ENCODE peak calls at places on chromosomes 4 and X, in eight cellular contexts. One of them, this sample, is unnamed.

GRCh38 chr4:105215609-105216313 is 69.1 kb downstream of the TET2 start:
- DNase-seq in retina: no peak
- DNase-seq in smooth muscle cell of the brain vasculature: no peak
- DNase-seq in fibroblast of lung: peak
- DNase-seq in activated T-helper 1 cell treated with anti-CD3 and anti-CD28 coated beads, Interleukin-2, amount 50 U/mL, for 16 hours: no peak
- DNase-seq in non-pigmented ciliary epithelial cell: no peak
- DNase-seq in HL-60: no peak
- DNase-seq in glomerular endothelial cell: no peak
- DNase-seq in this sample: no peak

GRCh38 chrX:151771726-151772125 is 37.2 kb downstream of the CNGA2 start:
- DNase-seq in glomerular endothelial cell: no peak
- DNase-seq in non-pigmented ciliary epithelial cell: no peak
- DNase-seq in retina: no peak
- DNase-seq in activated T-helper 1 cell treated with anti-CD3 and anti-CD28 coated beads, Interleukin-2, amount 50 U/mL, for 16 hours: no peak
- DNase-seq in smooth muscle cell of the brain vasculature: no peak
- DNase-seq in fibroblast of lung: no peak
- DNase-seq in HL-60: no peak
- DNase-seq in this sample: no peak

GRCh38 chr4:4321951-4322688 is 32.1 kb downstream of the ZBTB49 start:
- DNase-seq in activated T-helper 1 cell treated with anti-CD3 and anti-CD28 coated beads, Interleukin-2, amount 50 U/mL, for 16 hours: no peak
- DNase-seq in fibroblast of lung: no peak
- DNase-seq in smooth muscle cell of the brain vasculature: no peak
- DNase-seq in non-pigmented ciliary epithelial cell: no peak
- DNase-seq in HL-60: no peak
- DNase-seq in glomerular endothelial cell: no peak
- DNase-seq in retina: no peak
- DNase-seq in this sample: no peak

GRCh38 chr4:74440356-74440755 is 4.6 kb upstream of the AREG start:
- DNase-seq in glomerular endothelial cell: no peak
- DNase-seq in non-pigmented ciliary epithelial cell: no peak
- DNase-seq in HL-60: no peak
- DNase-seq in fibroblast of lung: no peak
- DNase-seq in activated T-helper 1 cell treated with anti-CD3 and anti-CD28 coated beads, Interleukin-2, amount 50 U/mL, for 16 hours: no peak
- DNase-seq in smooth muscle cell of the brain vasculature: no peak
- DNase-seq in retina: no peak
- DNase-seq in this sample: no peak

GRCh38 chrX:138191998-138192397 is 519.5 kb downstream of the FGF13 start:
- DNase-seq in activated T-helper 1 cell treated with anti-CD3 and anti-CD28 coated beads, Interleukin-2, amount 50 U/mL, for 16 hours: no peak
- DNase-seq in non-pigmented ciliary epithelial cell: no peak
- DNase-seq in HL-60: peak
- DNase-seq in fibroblast of lung: peak
- DNase-seq in retina: peak
- DNase-seq in smooth muscle cell of the brain vasculature: no peak
- DNase-seq in glomerular endothelial cell: no peak
- DNase-seq in this sample: no peak

GRCh38 chr4:132767901-132768300 is 381.2 kb upstream of the PCDH10 start:
- DNase-seq in activated T-helper 1 cell treated with anti-CD3 and anti-CD28 coated beads, Interleukin-2, amount 50 U/mL, for 16 hours: no peak
- DNase-seq in non-pigmented ciliary epithelial cell: no peak
- DNase-seq in glomerular endothelial cell: no peak
- DNase-seq in smooth muscle cell of the brain vasculature: no peak
- DNase-seq in HL-60: no peak
- DNase-seq in fibroblast of lung: no peak
- DNase-seq in retina: no peak
- DNase-seq in this sample: peak

GRCh38 chr4:60805500-60806313 is 394.4 kb upstream of the ADGRL3 start:
- DNase-seq in smooth muscle cell of the brain vasculature: peak
- DNase-seq in activated T-helper 1 cell treated with anti-CD3 and anti-CD28 coated beads, Interleukin-2, amount 50 U/mL, for 16 hours: no peak
- DNase-seq in glomerular endothelial cell: no peak
- DNase-seq in fibroblast of lung: peak
- DNase-seq in non-pigmented ciliary epithelial cell: peak
- DNase-seq in retina: peak
- DNase-seq in HL-60: peak
- DNase-seq in this sample: peak

GRCh38 chrX:13690836-13691235 is 1.9 kb downstream of the RAB9A start:
- DNase-seq in glomerular endothelial cell: no peak
- DNase-seq in smooth muscle cell of the brain vasculature: no peak
- DNase-seq in activated T-helper 1 cell treated with anti-CD3 and anti-CD28 coated beads, Interleukin-2, amount 50 U/mL, for 16 hours: no peak
- DNase-seq in retina: no peak
- DNase-seq in fibroblast of lung: no peak
- DNase-seq in HL-60: no peak
- DNase-seq in non-pigmented ciliary epithelial cell: no peak
- DNase-seq in this sample: no peak

GRCh38 chr4:95431678-95432077 is 117.1 kb downstream of the UNC5C start:
- DNase-seq in fibroblast of lung: peak
- DNase-seq in activated T-helper 1 cell treated with anti-CD3 and anti-CD28 coated beads, Interleukin-2, amount 50 U/mL, for 16 hours: no peak
- DNase-seq in retina: no peak
- DNase-seq in glomerular endothelial cell: no peak
- DNase-seq in smooth muscle cell of the brain vasculature: no peak
- DNase-seq in HL-60: no peak
- DNase-seq in non-pigmented ciliary epithelial cell: no peak
- DNase-seq in this sample: no peak

GRCh38 chr4:88779431-88779830 is 81.8 kb upstream of the NAP1L5 start:
- DNase-seq in smooth muscle cell of the brain vasculature: no peak
- DNase-seq in activated T-helper 1 cell treated with anti-CD3 and anti-CD28 coated beads, Interleukin-2, amount 50 U/mL, for 16 hours: no peak
- DNase-seq in fibroblast of lung: peak
- DNase-seq in retina: no peak
- DNase-seq in non-pigmented ciliary epithelial cell: peak
- DNase-seq in glomerular endothelial cell: peak
- DNase-seq in HL-60: no peak
- DNase-seq in this sample: peak

GRCh38 chrX:145213504-145213903 is 33.8 kb upstream of the SPANXN1 start:
- DNase-seq in non-pigmented ciliary epithelial cell: no peak
- DNase-seq in smooth muscle cell of the brain vasculature: no peak
- DNase-seq in fibroblast of lung: no peak
- DNase-seq in retina: no peak
- DNase-seq in glomerular endothelial cell: no peak
- DNase-seq in activated T-helper 1 cell treated with anti-CD3 and anti-CD28 coated beads, Interleukin-2, amount 50 U/mL, for 16 hours: no peak
- DNase-seq in HL-60: peak
- DNase-seq in this sample: peak

GRCh38 chr4:121192500-121192899 is 28.4 kb upstream of the TNIP3 start:
- DNase-seq in retina: peak
- DNase-seq in smooth muscle cell of the brain vasculature: peak
- DNase-seq in HL-60: peak
- DNase-seq in activated T-helper 1 cell treated with anti-CD3 and anti-CD28 coated beads, Interleukin-2, amount 50 U/mL, for 16 hours: no peak
- DNase-seq in fibroblast of lung: peak
- DNase-seq in glomerular endothelial cell: peak
- DNase-seq in non-pigmented ciliary epithelial cell: peak
- DNase-seq in this sample: no peak

GRCh38 chr4:146453192-146453591 is 68.5 kb downstream of the SLC10A7 start:
- DNase-seq in retina: no peak
- DNase-seq in glomerular endothelial cell: no peak
- DNase-seq in non-pigmented ciliary epithelial cell: no peak
- DNase-seq in fibroblast of lung: no peak
- DNase-seq in smooth muscle cell of the brain vasculature: no peak
- DNase-seq in activated T-helper 1 cell treated with anti-CD3 and anti-CD28 coated beads, Interleukin-2, amount 50 U/mL, for 16 hours: no peak
- DNase-seq in HL-60: no peak
- DNase-seq in this sample: no peak

GRCh38 chrX:115462406-115462805 is 98.6 kb upstream of the PLS3 start:
- DNase-seq in non-pigmented ciliary epithelial cell: no peak
- DNase-seq in glomerular endothelial cell: no peak
- DNase-seq in HL-60: no peak
- DNase-seq in activated T-helper 1 cell treated with anti-CD3 and anti-CD28 coated beads, Interleukin-2, amount 50 U/mL, for 16 hours: no peak
- DNase-seq in smooth muscle cell of the brain vasculature: no peak
- DNase-seq in fibroblast of lung: peak
- DNase-seq in retina: no peak
- DNase-seq in this sample: no peak

GRCh38 chr4:89305712-89306437 is 1.7 kb downstream of the GPRIN3 start:
- DNase-seq in non-pigmented ciliary epithelial cell: no peak
- DNase-seq in fibroblast of lung: peak
- DNase-seq in glomerular endothelial cell: no peak
- DNase-seq in activated T-helper 1 cell treated with anti-CD3 and anti-CD28 coated beads, Interleukin-2, amount 50 U/mL, for 16 hours: no peak
- DNase-seq in HL-60: no peak
- DNase-seq in smooth muscle cell of the brain vasculature: no peak
- DNase-seq in retina: no peak
- DNase-seq in this sample: no peak

GRCh38 chr4:4384837-4385236 is 2.1 kb upstream of the NSG1 start:
- DNase-seq in smooth muscle cell of the brain vasculature: no peak
- DNase-seq in fibroblast of lung: no peak
- DNase-seq in non-pigmented ciliary epithelial cell: no peak
- DNase-seq in activated T-helper 1 cell treated with anti-CD3 and anti-CD28 coated beads, Interleukin-2, amount 50 U/mL, for 16 hours: no peak
- DNase-seq in HL-60: peak
- DNase-seq in retina: peak
- DNase-seq in glomerular endothelial cell: no peak
- DNase-seq in this sample: no peak

GRCh38 chr4:102344520-102344954 is 745 bp downstream of the SLC39A8 start:
- DNase-seq in smooth muscle cell of the brain vasculature: no peak
- DNase-seq in fibroblast of lung: peak
- DNase-seq in retina: peak
- DNase-seq in HL-60: peak
- DNase-seq in non-pigmented ciliary epithelial cell: no peak
- DNase-seq in glomerular endothelial cell: no peak
- DNase-seq in activated T-helper 1 cell treated with anti-CD3 and anti-CD28 coated beads, Interleukin-2, amount 50 U/mL, for 16 hours: peak
- DNase-seq in this sample: no peak

GRCh38 chr4:163484906-163485305 is 9.6 kb upstream of the TMA16 start:
- DNase-seq in glomerular endothelial cell: peak
- DNase-seq in smooth muscle cell of the brain vasculature: peak
- DNase-seq in fibroblast of lung: peak
- DNase-seq in activated T-helper 1 cell treated with anti-CD3 and anti-CD28 coated beads, Interleukin-2, amount 50 U/mL, for 16 hours: no peak
- DNase-seq in retina: peak
- DNase-seq in non-pigmented ciliary epithelial cell: peak
- DNase-seq in HL-60: peak
- DNase-seq in this sample: peak

GRCh38 chr4:10526431-10527222 is 69.4 kb upstream of the ZNF518B start:
- DNase-seq in HL-60: no peak
- DNase-seq in fibroblast of lung: no peak
- DNase-seq in non-pigmented ciliary epithelial cell: no peak
- DNase-seq in retina: no peak
- DNase-seq in smooth muscle cell of the brain vasculature: no peak
- DNase-seq in activated T-helper 1 cell treated with anti-CD3 and anti-CD28 coated beads, Interleukin-2, amount 50 U/mL, for 16 hours: no peak
- DNase-seq in glomerular endothelial cell: no peak
- DNase-seq in this sample: no peak

GRCh38 chr4:143667461-143667860 is 33.0 kb downstream of the FREM3 start:
- DNase-seq in fibroblast of lung: peak
- DNase-seq in activated T-helper 1 cell treated with anti-CD3 and anti-CD28 coated beads, Interleukin-2, amount 50 U/mL, for 16 hours: no peak
- DNase-seq in smooth muscle cell of the brain vasculature: no peak
- DNase-seq in HL-60: no peak
- DNase-seq in glomerular endothelial cell: peak
- DNase-seq in retina: peak
- DNase-seq in non-pigmented ciliary epithelial cell: peak
- DNase-seq in this sample: no peak

GRCh38 chr4:187480146-187481145 is 515.1 kb upstream of the ZFP42 start:
- DNase-seq in glomerular endothelial cell: no peak
- DNase-seq in HL-60: no peak
- DNase-seq in retina: no peak
- DNase-seq in non-pigmented ciliary epithelial cell: peak
- DNase-seq in smooth muscle cell of the brain vasculature: peak
- DNase-seq in activated T-helper 1 cell treated with anti-CD3 and anti-CD28 coated beads, Interleukin-2, amount 50 U/mL, for 16 hours: no peak
- DNase-seq in fibroblast of lung: peak
- DNase-seq in this sample: no peak

GRCh38 chr4:76905521-76905920 is 7.6 kb upstream of the SOWAHB start:
- DNase-seq in HL-60: no peak
- DNase-seq in smooth muscle cell of the brain vasculature: no peak
- DNase-seq in fibroblast of lung: peak
- DNase-seq in activated T-helper 1 cell treated with anti-CD3 and anti-CD28 coated beads, Interleukin-2, amount 50 U/mL, for 16 hours: no peak
- DNase-seq in retina: no peak
- DNase-seq in glomerular endothelial cell: no peak
- DNase-seq in non-pigmented ciliary epithelial cell: peak
- DNase-seq in this sample: no peak

GRCh38 chrX:153925387-153925738 is 701 bp downstream of the ARHGAP4 start:
- DNase-seq in glomerular endothelial cell: no peak
- DNase-seq in smooth muscle cell of the brain vasculature: no peak
- DNase-seq in activated T-helper 1 cell treated with anti-CD3 and anti-CD28 coated beads, Interleukin-2, amount 50 U/mL, for 16 hours: no peak
- DNase-seq in HL-60: no peak
- DNase-seq in fibroblast of lung: no peak
- DNase-seq in non-pigmented ciliary epithelial cell: no peak
- DNase-seq in retina: no peak
- DNase-seq in this sample: no peak

GRCh38 chrX:120380699-120381098 is 18.8 kb downstream of the ATP1B4 start:
- DNase-seq in glomerular endothelial cell: no peak
- DNase-seq in HL-60: peak
- DNase-seq in fibroblast of lung: no peak
- DNase-seq in non-pigmented ciliary epithelial cell: no peak
- DNase-seq in retina: no peak
- DNase-seq in activated T-helper 1 cell treated with anti-CD3 and anti-CD28 coated beads, Interleukin-2, amount 50 U/mL, for 16 hours: no peak
- DNase-seq in smooth muscle cell of the brain vasculature: no peak
- DNase-seq in this sample: no peak

GRCh38 chrX:16855363-16856075 is 14.6 kb downstream of the RBBP7 start:
- DNase-seq in HL-60: no peak
- DNase-seq in activated T-helper 1 cell treated with anti-CD3 and anti-CD28 coated beads, Interleukin-2, amount 50 U/mL, for 16 hours: no peak
- DNase-seq in retina: no peak
- DNase-seq in fibroblast of lung: no peak
- DNase-seq in non-pigmented ciliary epithelial cell: no peak
- DNase-seq in smooth muscle cell of the brain vasculature: no peak
- DNase-seq in glomerular endothelial cell: no peak
- DNase-seq in this sample: no peak

GRCh38 chrX:57643698-57644097 is 36.4 kb downstream of the NLRP2B start:
- DNase-seq in activated T-helper 1 cell treated with anti-CD3 and anti-CD28 coated beads, Interleukin-2, amount 50 U/mL, for 16 hours: no peak
- DNase-seq in retina: no peak
- DNase-seq in non-pigmented ciliary epithelial cell: no peak
- DNase-seq in HL-60: no peak
- DNase-seq in smooth muscle cell of the brain vasculature: no peak
- DNase-seq in glomerular endothelial cell: no peak
- DNase-seq in fibroblast of lung: no peak
- DNase-seq in this sample: no peak

GRCh38 chr4:101299899-101300540 is 47.3 kb downstream of the PPP3CA start:
- DNase-seq in HL-60: no peak
- DNase-seq in glomerular endothelial cell: no peak
- DNase-seq in retina: no peak
- DNase-seq in activated T-helper 1 cell treated with anti-CD3 and anti-CD28 coated beads, Interleukin-2, amount 50 U/mL, for 16 hours: no peak
- DNase-seq in smooth muscle cell of the brain vasculature: no peak
- DNase-seq in fibroblast of lung: no peak
- DNase-seq in non-pigmented ciliary epithelial cell: no peak
- DNase-seq in this sample: no peak

GRCh38 chr4:152032722-152033131 is 271.9 kb upstream of the GATB start:
- DNase-seq in retina: no peak
- DNase-seq in activated T-helper 1 cell treated with anti-CD3 and anti-CD28 coated beads, Interleukin-2, amount 50 U/mL, for 16 hours: no peak
- DNase-seq in fibroblast of lung: peak
- DNase-seq in smooth muscle cell of the brain vasculature: no peak
- DNase-seq in glomerular endothelial cell: no peak
- DNase-seq in HL-60: no peak
- DNase-seq in non-pigmented ciliary epithelial cell: peak
- DNase-seq in this sample: no peak

GRCh38 chr4:106063009-106063408 is 167.7 kb downstream of the NPNT start:
- DNase-seq in retina: no peak
- DNase-seq in HL-60: no peak
- DNase-seq in fibroblast of lung: peak
- DNase-seq in activated T-helper 1 cell treated with anti-CD3 and anti-CD28 coated beads, Interleukin-2, amount 50 U/mL, for 16 hours: no peak
- DNase-seq in glomerular endothelial cell: no peak
- DNase-seq in smooth muscle cell of the brain vasculature: no peak
- DNase-seq in non-pigmented ciliary epithelial cell: peak
- DNase-seq in this sample: no peak

GRCh38 chr4:138222041-138222440 is 20.1 kb downstream of the SLC7A11 start:
- DNase-seq in smooth muscle cell of the brain vasculature: peak
- DNase-seq in non-pigmented ciliary epithelial cell: no peak
- DNase-seq in glomerular endothelial cell: peak
- DNase-seq in activated T-helper 1 cell treated with anti-CD3 and anti-CD28 coated beads, Interleukin-2, amount 50 U/mL, for 16 hours: no peak
- DNase-seq in HL-60: no peak
- DNase-seq in retina: peak
- DNase-seq in fibroblast of lung: peak
- DNase-seq in this sample: peak

GRCh38 chrX:19389217-19389616 is 45.5 kb downstream of the PDHA1 start:
- DNase-seq in activated T-helper 1 cell treated with anti-CD3 and anti-CD28 coated beads, Interleukin-2, amount 50 U/mL, for 16 hours: no peak
- DNase-seq in retina: no peak
- DNase-seq in non-pigmented ciliary epithelial cell: no peak
- DNase-seq in glomerular endothelial cell: no peak
- DNase-seq in HL-60: no peak
- DNase-seq in smooth muscle cell of the brain vasculature: no peak
- DNase-seq in fibroblast of lung: no peak
- DNase-seq in this sample: no peak

GRCh38 chrX:8139713-8140112 is 31.4 kb downstream of the VCX2 start:
- DNase-seq in retina: no peak
- DNase-seq in HL-60: no peak
- DNase-seq in fibroblast of lung: peak
- DNase-seq in activated T-helper 1 cell treated with anti-CD3 and anti-CD28 coated beads, Interleukin-2, amount 50 U/mL, for 16 hours: no peak
- DNase-seq in glomerular endothelial cell: no peak
- DNase-seq in smooth muscle cell of the brain vasculature: no peak
- DNase-seq in non-pigmented ciliary epithelial cell: peak
- DNase-seq in this sample: no peak

GRCh38 chrX:136467321-136467720 is 20.4 kb upstream of the BRS3 start:
- DNase-seq in glomerular endothelial cell: no peak
- DNase-seq in non-pigmented ciliary epithelial cell: no peak
- DNase-seq in fibroblast of lung: no peak
- DNase-seq in HL-60: no peak
- DNase-seq in activated T-helper 1 cell treated with anti-CD3 and anti-CD28 coated beads, Interleukin-2, amount 50 U/mL, for 16 hours: no peak
- DNase-seq in retina: no peak
- DNase-seq in smooth muscle cell of the brain vasculature: no peak
- DNase-seq in this sample: no peak

GRCh38 chrX:45761920-45762319 is 561.2 kb upstream of the DIPK2B start:
- DNase-seq in glomerular endothelial cell: no peak
- DNase-seq in retina: no peak
- DNase-seq in HL-60: no peak
- DNase-seq in activated T-helper 1 cell treated with anti-CD3 and anti-CD28 coated beads, Interleukin-2, amount 50 U/mL, for 16 hours: no peak
- DNase-seq in non-pigmented ciliary epithelial cell: no peak
- DNase-seq in fibroblast of lung: no peak
- DNase-seq in smooth muscle cell of the brain vasculature: no peak
- DNase-seq in this sample: no peak

This sample was measured in SK-N-MC.